ENCODE peak calls at places on chromosomes 12 and 14, in seven cellular contexts. P, V, J, E, L, D and X are unnamed samples.

GRCh38 chr12:104276192-104277131 is 27.1 kb upstream of the EID3 start:
- DNase-seq in J (no peak), D (no peak), V (no peak), P (no peak), L (no peak), E (no peak), X (no peak)

GRCh38 chr12:59895161-59895785 is 299.4 kb downstream of the SLC16A7 start:
- DNase-seq in E (no peak), J (no peak), L (peak; percentile 1), P (no peak), V (no peak), D (no peak), X (peak; percentile 45)

GRCh38 chr12:68675098-68675842 is 11.5 kb upstream of the NUP107 start:
- DNase-seq in E (no peak), P (no peak), J (no peak), D (no peak), V (no peak), L (peak; percentile 60), X (no peak)

GRCh38 chr12:18747960-18748359 is 10.0 kb downstream of the CAPZA3 start:
- DNase-seq in E (peak; percentile 77), D (no peak), V (peak; percentile 95), P (no peak), L (peak; percentile 99), J (peak; percentile 97), X (no peak)

GRCh38 chr12:91311081-91311480 is 128.5 kb upstream of the DCN start:
- DNase-seq in J (no peak), E (no peak), D (no peak), P (no peak), V (no peak), L (no peak), X (no peak)

GRCh38 chr12:47507221-47507620 is 198.6 kb downstream of the RPAP3 start:
- DNase-seq in J (no peak), V (peak; percentile 16), L (peak; percentile 26), E (no peak), D (no peak), P (no peak), X (no peak)

GRCh38 chr12:107404981-107405380 is 280.6 kb upstream of the PWP1 start:
- DNase-seq in P (no peak), J (peak; percentile 76), L (peak; percentile 21), V (peak; percentile 36), D (peak; percentile 40), E (no peak), X (no peak)

GRCh38 chr12:123250471-123251383 is 17.5 kb downstream of the MTRFR start:
- DNase-seq in L (no peak), E (no peak), J (no peak), V (no peak), D (peak; percentile 71), P (no peak), X (peak; percentile 86)

GRCh38 chr14:104220225-104221070 is 82.1 kb downstream of the KIF26A start:
- DNase-seq in J (no peak), D (no peak), L (no peak), V (no peak), E (no peak), P (no peak), X (no peak)

GRCh38 chr14:75752907-75753594 is 92.0 kb downstream of the TTLL5 start:
- DNase-seq in D (no peak), V (peak; percentile 42), L (peak; percentile 33), P (no peak), E (no peak), J (peak; percentile 46), X (no peak)

GRCh38 chr14:69246331-69246730 is 13.6 kb upstream of the GALNT16 start:
- DNase-seq in E (no peak), L (no peak), J (no peak), V (no peak), P (no peak), D (no peak), X (no peak)

GRCh38 chr12:80445083-80445482 is 1.0 kb downstream of the PTPRQ start:
- DNase-seq in E (no peak), L (peak; percentile 78), V (peak; percentile 54), D (no peak), P (no peak), J (peak; percentile 70), X (no peak)

GRCh38 chr12:121060149-121061001 is 21.3 kb upstream of the OASL start:
- DNase-seq in J (peak; percentile 67), E (no peak), L (peak; percentile 41), D (peak; percentile 38), V (peak; percentile 33), P (peak; percentile 30), X (no peak)

GRCh38 chr12:12466157-12466556 is 96.5 kb downstream of the DUSP16 start:
- DNase-seq in V (no peak), J (no peak), E (no peak), D (no peak), L (no peak), P (no peak), X (no peak)

GRCh38 chr14:100155049-100155621 is 4.3 kb downstream of the DEGS2 start:
- DNase-seq in P (peak; percentile 12), D (peak; percentile 62), E (no peak), V (no peak), J (peak; percentile 33), L (no peak), X (peak; percentile 32)

GRCh38 chr12:18281941-18282340 is 20.6 kb downstream of the PIK3C2G start:
- DNase-seq in L (no peak), V (no peak), D (no peak), J (no peak), E (no peak), P (no peak), X (no peak)

GRCh38 chr14:79417961-79418360 is 793.3 kb downstream of the DIO2 start:
- DNase-seq in E (no peak), J (no peak), P (no peak), V (peak; percentile 57), L (no peak), D (no peak), X (no peak)

GRCh38 chr14:58272589-58273372 is 25.6 kb upstream of the ARID4A start:
- DNase-seq in V (peak; percentile 53), J (peak; percentile 84), D (peak; percentile 8), P (no peak), L (peak; percentile 22), E (peak; percentile 4), X (peak; percentile 41)

GRCh38 chr12:53733051-53733812 is 6.0 kb upstream of the CALCOCO1 start:
- DNase-seq in J (peak; percentile 69), E (no peak), L (no peak), D (no peak), V (peak; percentile 69), P (no peak), X (no peak)

GRCh38 chr12:21662122-21662792 is 4.6 kb upstream of the LDHB start:
- DNase-seq in D (no peak), V (no peak), J (no peak), L (no peak), E (no peak), P (no peak), X (no peak)

GRCh38 chr14:59098377-59098776 is 90.1 kb upstream of the DAAM1 start:
- DNase-seq in L (peak; percentile 85), P (no peak), D (peak; percentile 26), E (peak; percentile 87), V (peak; percentile 98), J (peak; percentile 91), X (no peak)

GRCh38 chr12:96985515-96986362 is 78.7 kb downstream of the NEDD1 start:
- DNase-seq in D (peak; percentile 19), V (no peak), L (no peak), J (peak; percentile 9), P (no peak), E (no peak), X (no peak)

GRCh38 chr14:58752280-58752679 is 114.5 kb downstream of the DACT1 start:
- DNase-seq in V (no peak), P (no peak), E (no peak), L (no peak), D (no peak), J (no peak), X (no peak)

GRCh38 chr12:62995097-62995496 is 60.1 kb upstream of the PPM1H start:
- DNase-seq in P (no peak), L (no peak), J (no peak), D (no peak), E (no peak), V (no peak), X (no peak)

GRCh38 chr12:3314306-3314663 is 176.7 kb upstream of the PRMT8 start:
- DNase-seq in V (no peak), E (no peak), L (no peak), D (no peak), J (no peak), P (no peak), X (no peak)
- TF ChIP-seq CTCF in V (no peak), E (peak; percentile 2), L (no peak), D (no peak), J (no peak), P (no peak), X (no peak)

GRCh38 chr14:94451091-94451751 is 1.4 kb downstream of the SERPINA11 start:
- DNase-seq in L (no peak), E (no peak), D (no peak), P (no peak), V (no peak), J (no peak), X (no peak)
- H3K4me3 ChIP-seq in L (no peak overlapping the region), E (no peak overlapping the region), D (no peak overlapping the region), P (no peak overlapping the region), V (no peak overlapping the region), J (no peak overlapping the region), X (no peak overlapping the region)

DNA sequence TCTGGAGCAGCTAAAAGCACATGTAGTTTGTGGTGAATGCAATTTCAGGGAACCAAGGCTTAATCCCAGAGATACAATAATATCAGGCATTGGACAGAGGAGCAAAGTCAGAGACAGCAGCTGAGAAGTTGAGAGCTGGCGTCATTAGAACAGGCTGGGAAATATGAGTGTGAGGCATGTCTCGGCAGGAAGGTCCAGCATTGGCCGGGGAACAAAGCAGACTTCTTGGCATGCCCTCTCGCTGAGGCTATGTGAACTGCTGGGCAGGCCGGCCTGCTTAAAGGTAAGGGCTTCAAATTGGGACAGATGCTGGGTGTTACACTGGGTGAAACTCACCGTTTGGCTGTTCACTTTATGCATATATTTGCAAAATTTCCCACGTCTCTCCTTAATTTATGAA is 125.4 kb downstream of the CAND1 start:
- DNase-seq in V (peak; percentile 57), D (no peak), E (peak; percentile 18), J (peak; percentile 79), P (no peak), L (peak; percentile 63), X (no peak)
- TF ChIP-seq CTCF in V (peak; percentile 20), D (no peak), E (peak; percentile 39), J (peak; percentile 61), P (no peak), L (peak; percentile 30), X (no peak)

GRCh38 chr14:96594961-96595360 is 92.8 kb downstream of the PAPOLA start:
- DNase-seq in V (no peak), J (no peak), E (no peak), D (no peak), P (no peak), L (no peak), X (no peak)

GRCh38 chr14:96590190-96590860 is 88.1 kb downstream of the PAPOLA start:
- DNase-seq in E (no peak), L (no peak), P (no peak), D (no peak), J (no peak), V (no peak), X (no peak)

GRCh38 chr14:96588410-96589249 is 86.4 kb downstream of the PAPOLA start:
- DNase-seq in D (no peak), J (no peak), E (no peak), V (no peak), L (no peak), P (no peak), X (no peak)

GRCh38 chr14:96589577-96589976 is 87.4 kb downstream of the PAPOLA start:
- DNase-seq in P (no peak), V (no peak), J (no peak), L (no peak), E (no peak), D (no peak), X (no peak)

GRCh38 chr14:96592591-96593388 is 90.6 kb downstream of the PAPOLA start:
- DNase-seq in E (no peak), P (no peak), V (peak; percentile 17), D (peak; percentile 89), J (peak; percentile 35), L (peak; percentile 14), X (no peak)
- H3K4me3 ChIP-seq in E (peak overlapping the region; percentile 56), P (peak overlapping the region; percentile 56), V (peak overlapping the region; percentile 56), D (peak overlapping the region; percentile 54), J (peak overlapping the region; percentile 42), L (peak overlapping the region; percentile 54), X (no peak overlapping the region)